ENCODE peak calls at places on chromosomes 5 and 9, in five cellular contexts. T, M, S, I and J are unnamed samples.

GRCh38 chr5:9015937-9016270 is 530.0 kb downstream of the SEMA5A start:
- DNase-seq in I (no peak), M (no peak), T (no peak), S (no peak), J (no peak)

GRCh38 chr9:122228906-122229837 is at the start of gene LHX6:
- DNase-seq in I (no peak), S (no peak), T (no peak), M (no peak), J (no peak)

GRCh38 chr9:85703398-85703797 is 38.4 kb downstream of the AGTPBP1 start:
- DNase-seq in T (no peak), I (no peak), M (no peak), S (no peak), J (no peak)

GRCh38 chr5:99317136-99317535 is 388.3 kb upstream of the CHD1 start:
- DNase-seq in T (no peak), S (no peak), M (no peak), I (no peak), J (no peak)

GRCh38 chr9:4750021-4750673 is 9.1 kb upstream of the AK3 start:
- DNase-seq in S (no peak), M (no peak), T (no peak), I (peak; percentile 1), J (no peak)

GRCh38 chr9:136520053-136520540 is 25.8 kb downstream of the NOTCH1 start:
- DNase-seq in M (no peak), I (no peak), T (no peak), S (no peak), J (no peak)

GRCh38 chr9:89746385-89747116 is 141.7 kb downstream of the GADD45G start:
- DNase-seq in S (peak; percentile 78), T (peak; percentile 81), M (no peak), I (no peak), J (peak; percentile 71)

GRCh38 chr9:3989915-3990314 is 310.0 kb downstream of the GLIS3 start:
- DNase-seq in T (no peak), S (no peak), I (no peak), M (no peak), J (no peak)

GRCh38 chr9:5894237-5894959 is 3.7 kb downstream of the MLANA start:
- DNase-seq in I (no peak), M (no peak), S (no peak), T (no peak), J (no peak)

GRCh38 chr5:16134204-16134603 is 45.4 kb downstream of the MARCHF11 start:
- DNase-seq in T (no peak), M (no peak), S (no peak), I (no peak), J (no peak)

GRCh38 chr5:91639744-91640143 is 256.6 kb upstream of the ARRDC3 start:
- DNase-seq in S (no peak), M (no peak), T (no peak), I (no peak), J (no peak)

GRCh38 chr9:136250676-136251075 is 5.1 kb upstream of the QSOX2 start:
- DNase-seq in T (no peak), S (no peak), I (no peak), M (no peak), J (no peak)